ENCODE peak calls at places on chromosomes 2 and 18, in four cellular contexts. One of them, this sample, is unnamed.
A peak's percentile ranks its signal among the peaks of the same experiment; 100 is the strongest.

GRCh38 chr2:163717993-163718680 is 17.7 kb downstream of the FIGN start:
- DNase-seq in heart right ventricle: no peak
- DNase-seq in heart left ventricle: no peak
- DNase-seq in COR-L47: peak; percentile 48
- DNase-seq in this sample: no peak

GRCh38 chr2:216017365-216017764 is 4.0 kb upstream of the MREG start:
- DNase-seq in heart right ventricle: no peak
- DNase-seq in heart left ventricle: no peak
- DNase-seq in COR-L47: no peak
- DNase-seq in this sample: no peak

GRCh38 chr2:28709101-28709500 is 42.5 kb upstream of the PPP1CB start:
- DNase-seq in heart right ventricle: no peak
- DNase-seq in heart left ventricle: no peak
- DNase-seq in COR-L47: no peak
- DNase-seq in this sample: no peak

GRCh38 chr2:55418512-55419235 is 982 bp downstream of the CCDC88A start:
- DNase-seq in heart right ventricle: no peak
- DNase-seq in heart left ventricle: no peak
- DNase-seq in COR-L47: no peak
- DNase-seq in this sample: peak; percentile 54

GRCh38 chr2:182763311-182763912 is 47.4 kb downstream of the DNAJC10 start:
- DNase-seq in heart right ventricle: no peak
- DNase-seq in heart left ventricle: no peak
- DNase-seq in COR-L47: peak; percentile 18
- DNase-seq in this sample: peak; percentile 35

GRCh38 chr2:60303685-60304084 is 249.8 kb downstream of the BCL11A start:
- DNase-seq in heart right ventricle: no peak
- DNase-seq in heart left ventricle: no peak
- DNase-seq in COR-L47: no peak
- DNase-seq in this sample: no peak

GRCh38 chr2:219248845-219249202 is 3.5 kb downstream of the STK16 start:
- DNase-seq in heart right ventricle: no peak
- DNase-seq in heart left ventricle: no peak
- DNase-seq in COR-L47: no peak
- DNase-seq in this sample: no peak

GRCh38 chr2:231348173-231348572 is 47.3 kb upstream of the B3GNT7 start:
- DNase-seq in heart right ventricle: no peak
- DNase-seq in heart left ventricle: no peak
- DNase-seq in COR-L47: no peak
- DNase-seq in this sample: no peak

GRCh38 chr18:22822024-22822423 is 111.1 kb upstream of the RBBP8 start:
- DNase-seq in heart right ventricle: no peak
- DNase-seq in heart left ventricle: no peak
- DNase-seq in COR-L47: no peak
- DNase-seq in this sample: no peak

GRCh38 chr2:120314656-120315366 is 31.1 kb upstream of the INHBB start:
- DNase-seq in heart right ventricle: no peak
- DNase-seq in heart left ventricle: peak; percentile 33
- DNase-seq in COR-L47: no peak
- DNase-seq in this sample: no peak